ENCODE peak calls at places on chromosomes 2 and 18, in nine cellular contexts. Q is stomach, R is suprapubic skin, V is breast epithelium, S is endothelial cell of umbilical vein, E is GM23338, G is spleen, T is upper lobe of left lung, N is transverse colon. I is an unnamed sample.

GRCh38 chr2:20185176-20186022 is 39.5 kb downstream of the SDC1 start:
- DNase-seq in Q (no peak), R (no peak), V (no peak), S (peak; percentile 16), E (no peak), G (no peak), T (no peak), N (no peak), I (no peak)

GRCh38 chr2:101175991-101176390 is 24.8 kb upstream of the TBC1D8 start:
- DNase-seq in Q (no peak), R (no peak), V (no peak), S (no peak), E (no peak), G (no peak), T (no peak), N (no peak), I (no peak)

GRCh38 chr2:71940695-71941094 is 207.0 kb downstream of the CYP26B1 start:
- DNase-seq in Q (no peak), R (no peak), V (no peak), S (no peak), E (no peak), G (no peak), T (no peak), N (peak; percentile 30), I (no peak)

GRCh38 chr2:224628416-224628815 is 43.3 kb upstream of the CUL3 start:
- DNase-seq in Q (no peak), R (no peak), V (no peak), S (no peak), E (no peak), G (no peak), T (no peak), N (no peak), I (no peak)

GRCh38 chr18:5628512-5629255 is 84.9 kb upstream of the EPB41L3 start:
- DNase-seq in Q (peak; percentile 31), R (peak; percentile 82), V (no peak), S (peak; percentile 25), E (peak; percentile 63), G (peak; percentile 73), T (peak; percentile 92), N (peak; percentile 86), I (no peak)

GRCh38 chr2:231371430-231372054 is 24.0 kb upstream of the B3GNT7 start:
- DNase-seq in Q (no peak), R (no peak), V (no peak), S (no peak), E (no peak), G (peak; percentile 69), T (no peak), N (no peak), I (no peak)

GRCh38 chr2:234335676-234336228 is 161.1 kb downstream of the ARL4C start:
- DNase-seq in Q (peak; percentile 32), R (peak; percentile 93), V (peak; percentile 81), S (peak; percentile 13), E (no peak), G (peak; percentile 80), T (peak; percentile 13), N (peak; percentile 73), I (no peak)

GRCh38 chr2:136098441-136098840 is 19.5 kb downstream of the CXCR4 start:
- DNase-seq in Q (no peak), R (no peak), V (no peak), S (no peak), E (no peak), G (no peak), T (no peak), N (no peak), I (no peak)

GRCh38 chr2:44537264-44537663 is 175.5 kb downstream of the CAMKMT start:
- DNase-seq in Q (no peak), R (no peak), V (no peak), S (no peak), E (no peak), G (no peak), T (no peak), N (no peak), I (no peak)

GRCh38 chr2:979286-979928 is 28.8 kb downstream of the SNTG2 start:
- DNase-seq in Q (no peak), R (no peak), V (no peak), S (no peak), E (no peak), G (no peak), T (no peak), N (no peak), I (no peak)

GRCh38 chr2:167510071-167510759 is 621.9 kb downstream of the XIRP2 start:
- DNase-seq in Q (no peak), R (no peak), V (no peak), S (no peak), E (no peak), G (no peak), T (no peak), N (no peak), I (no peak)

GRCh38 chr2:225766431-225766830 is 366.9 kb downstream of the NYAP2 start:
- DNase-seq in Q (no peak), R (no peak), V (no peak), S (no peak), E (no peak), G (no peak), T (no peak), N (no peak), I (no peak)

GRCh38 chr2:80169811-80170594 is 134.5 kb downstream of the LRRTM1 start:
- DNase-seq in Q (no peak), R (no peak), V (no peak), S (no peak), E (no peak), G (no peak), T (no peak), N (no peak), I (no peak)

GRCh38 chr2:231128541-231128940 is 3.7 kb upstream of the HTR2B start:
- DNase-seq in Q (no peak), R (no peak), V (no peak), S (no peak), E (peak; percentile 32), G (no peak), T (no peak), N (no peak), I (no peak)

GRCh38 chr2:172227719-172228118 is 125.0 kb upstream of the DLX2 start:
- DNase-seq in Q (no peak), R (no peak), V (peak; percentile 38), S (no peak), E (no peak), G (no peak), T (no peak), N (no peak), I (no peak)

GRCh38 chr2:172230783-172231446 is 128.2 kb upstream of the DLX2 start:
- DNase-seq in Q (no peak), R (no peak), V (peak; percentile 65), S (no peak), E (no peak), G (no peak), T (peak; percentile 50), N (no peak), I (no peak)

GRCh38 chr2:172230301-172230700 is 127.6 kb upstream of the DLX2 start:
- DNase-seq in Q (no peak), R (no peak), V (no peak), S (no peak), E (no peak), G (no peak), T (no peak), N (no peak), I (no peak)

GRCh38 chr2:172228177-172228785 is 125.6 kb upstream of the DLX2 start:
- DNase-seq in Q (no peak), R (no peak), V (peak; percentile 47), S (no peak), E (no peak), G (no peak), T (no peak), N (no peak), I (no peak)

GRCh38 chr2:172229125-172229524 is 126.4 kb upstream of the DLX2 start:
- DNase-seq in Q (peak; percentile 51), R (no peak), V (no peak), S (no peak), E (no peak), G (no peak), T (no peak), N (no peak), I (no peak)
- TF ChIP-seq POLR2AphosphoS5 in Q (peak; percentile 66), R (no peak), V (no peak), S (no peak), E (no peak), G (no peak), T (no peak), N (no peak), I (no peak)

DNA sequence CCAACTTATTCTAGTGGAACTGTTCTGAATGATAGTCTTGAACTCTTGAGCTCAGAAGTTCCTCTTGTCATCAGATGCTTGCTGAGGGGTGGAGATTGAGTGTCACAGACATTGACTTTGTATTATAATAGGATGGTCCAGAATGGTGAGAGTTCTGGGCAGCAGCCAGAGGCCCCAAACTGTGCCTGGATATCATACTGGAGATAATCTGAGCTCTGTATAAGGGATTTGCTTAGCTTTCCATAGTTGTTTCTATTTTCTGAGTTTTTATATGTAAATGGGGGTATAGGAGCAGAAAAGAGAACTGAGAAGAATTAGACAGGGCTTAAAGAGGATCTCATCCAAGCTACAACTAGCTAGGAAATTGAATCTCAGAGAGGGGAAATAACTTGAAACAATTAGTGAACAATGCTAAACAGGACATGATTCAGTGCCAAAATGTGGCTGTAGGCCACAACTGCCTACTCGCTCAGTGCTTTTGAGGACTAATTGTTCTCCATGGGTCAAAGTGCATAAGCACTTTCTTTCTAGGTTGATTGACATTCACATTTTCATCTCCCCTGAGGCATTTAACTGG is 10.1 kb upstream of the LCLAT1 start:
- DNase-seq in Q (no peak), R (no peak), V (no peak), S (peak; percentile 92), E (no peak), G (no peak), T (no peak), N (no peak), I (no peak)
- TF ChIP-seq POLR2AphosphoS5 in Q (no peak), R (no peak), V (no peak), S (peak; percentile 59), E (no peak), G (no peak), T (no peak), N (no peak), I (no peak)

DNA sequence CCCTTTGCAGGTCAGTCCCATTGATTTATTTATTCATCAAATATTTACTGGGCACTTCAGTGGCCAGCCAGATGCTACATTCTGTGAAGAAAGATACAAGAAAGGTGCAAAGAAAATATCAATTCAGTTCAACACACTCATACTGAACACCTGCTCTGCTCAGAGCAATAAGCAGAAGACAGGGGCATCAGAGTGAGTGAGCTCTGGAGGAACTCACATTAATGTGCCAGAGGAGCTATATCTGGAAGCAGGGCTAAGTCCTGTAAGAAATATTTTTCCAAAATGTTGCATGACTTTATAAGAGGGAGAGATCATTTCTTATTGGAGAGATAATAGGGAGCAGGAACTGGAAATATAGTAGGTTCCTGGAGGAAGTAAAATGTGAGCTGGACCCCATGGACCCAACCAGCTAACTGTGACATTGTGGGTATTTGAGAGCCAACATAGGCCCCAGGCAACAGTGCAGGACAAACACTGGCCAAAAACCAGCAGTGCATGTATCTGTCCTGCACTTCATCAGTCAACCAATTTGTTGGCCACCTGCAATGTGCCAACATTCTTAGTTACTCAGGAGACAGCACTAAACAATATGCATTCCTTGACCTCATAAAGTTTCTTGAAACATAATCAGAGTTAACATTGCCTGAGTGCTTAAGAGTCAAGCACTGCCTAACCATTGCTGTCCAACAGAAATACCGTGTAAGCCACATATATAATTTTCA is 102.7 kb upstream of the PTPRM start:
- DNase-seq in Q (no peak), R (no peak), V (peak; percentile 69), S (no peak), E (no peak), G (no peak), T (no peak), N (no peak), I (no peak)
- TF ChIP-seq POLR2AphosphoS5 in Q (no peak), R (no peak), V (no peak), S (no peak), E (no peak), G (no peak), T (no peak), N (peak; percentile 62), I (no peak)

GRCh38 chr18:63311481-63312409 is 7.8 kb downstream of the BCL2 start:
- DNase-seq in Q (no peak), R (no peak), V (no peak), S (no peak), E (no peak), G (no peak), T (no peak), N (no peak), I (no peak)
- TF ChIP-seq POLR2AphosphoS5 in Q (no peak), R (no peak), V (no peak), S (no peak), E (no peak), G (no peak), T (no peak), N (no peak), I (no peak)

I was measured in Panc1.